ENCODE peak calls at places on chromosomes 13 and 19, in five cellular contexts. X is stimulated activated CD8-positive, alpha-beta memory T cell treated with anti-CD3 and anti-CD28 coated beads, Interleukin-7, amount 100 ng/mL, for 4 hours; W is fibroblast of pulmonary artery; J is cerebellar nuclear complex; N is NCI-H2081. F is an unnamed sample.
A peak's percentile ranks its signal among the peaks of the same experiment; 100 is the strongest.

GRCh38 chr19:14383898-14384669 is 2.8 kb downstream of the ADGRE5 start:
- DNase-seq in J (no peak), X (peak; percentile 66), W (peak; percentile 45), N (no peak), F (no peak)

GRCh38 chr19:31058676-31059075 is 290.6 kb downstream of the TSHZ3 start:
- DNase-seq in J (no peak), N (no peak), W (no peak), X (no peak), F (no peak)

GRCh38 chr13:20197361-20197834 is 4.7 kb upstream of the GJB2 start:
- DNase-seq in X (no peak), J (no peak), W (peak; percentile 63), N (no peak), F (peak; percentile 39)

GRCh38 chr13:102002271-102002670 is 399.6 kb downstream of the FGF14 start:
- DNase-seq in N (no peak), J (no peak), X (no peak), W (no peak), F (no peak)

GRCh38 chr13:48942131-48942530 is 33.6 kb upstream of the FNDC3A start:
- DNase-seq in W (peak; percentile 64), X (no peak), J (no peak), N (no peak), F (no peak)

GRCh38 chr19:48997972-48998371 is 4.3 kb downstream of the RUVBL2 start:
- DNase-seq in W (peak; percentile 63), N (no peak), J (no peak), X (no peak), F (peak; percentile 80)

GRCh38 chr13:21343659-21344058 is 115.4 kb downstream of the ZDHHC20 start:
- DNase-seq in J (no peak), N (no peak), W (no peak), X (no peak), F (no peak)

GRCh38 chr19:41701401-41702075 is 6.9 kb upstream of the CEACAM5 start:
- DNase-seq in J (no peak), W (no peak), N (peak; percentile 4), X (no peak), F (no peak)

GRCh38 chr19:44303976-44304568 is 753 bp downstream of the ZNF235 start:
- DNase-seq in J (no peak), X (no peak), N (no peak), W (no peak), F (peak; percentile 25)

GRCh38 chr19:45524575-45525129 is 17.4 kb downstream of the VASP start:
- DNase-seq in X (no peak), N (no peak), J (no peak), W (no peak), F (no peak)

GRCh38 chr19:5075603-5076002 is 106.7 kb downstream of the KDM4B start:
- DNase-seq in N (no peak), J (no peak), W (no peak), X (peak; percentile 23), F (no peak)

GRCh38 chr13:48975926-48976676 is 389 bp downstream of the FNDC3A start:
- DNase-seq in J (no peak), N (peak; percentile 85), W (peak; percentile 81), X (peak; percentile 84), F (peak; percentile 93)

GRCh38 chr19:34828156-34828555 is 55.1 kb upstream of the ZNF599 start:
- DNase-seq in W (no peak), X (no peak), J (no peak), N (no peak), F (no peak)

GRCh38 chr13:109790951-109791605 is 4.7 kb upstream of the IRS2 start:
- DNase-seq in X (no peak), W (peak; percentile 60), N (no peak), J (no peak), F (peak; percentile 46)

GRCh38 chr13:112696869-112697465 is 7.1 kb downstream of the ATP11A start:
- DNase-seq in J (no peak), N (no peak), X (no peak), W (no peak), F (no peak)

GRCh38 chr13:96081888-96082287 is 8.0 kb upstream of the HS6ST3 start:
- DNase-seq in X (no peak), N (no peak), W (no peak), J (no peak), F (no peak)

GRCh38 chr13:46994492-46994891 is 97.6 kb upstream of the HTR2A start:
- DNase-seq in W (no peak), J (no peak), X (no peak), N (no peak), F (no peak)

GRCh38 chr19:35153701-35154534 is 617 bp upstream of the FXYD5 start:
- DNase-seq in W (peak; percentile 34), N (no peak), J (no peak), X (peak; percentile 65), F (no peak)

GRCh38 chr19:13979224-13979623 is 26.9 kb downstream of the RFX1 start:
- DNase-seq in W (no peak), J (no peak), N (no peak), X (no peak), F (no peak)

GRCh38 chr19:43720936-43721335 is 5.1 kb downstream of the IRGC start:
- DNase-seq in J (no peak), W (no peak), N (no peak), X (no peak), F (no peak)

GRCh38 chr19:18667531-18668251 is 15.8 kb upstream of the CRTC1 start:
- DNase-seq in N (no peak), X (no peak), J (no peak), W (no peak), F (no peak)